ENCODE peak calls at places on chromosomes 3 and 15, in nine cellular contexts. One of them, this sample, is unnamed.

GRCh38 chr3:4906107-4906621 is 73.1 kb upstream of the BHLHE40 start:
- DNase-seq in colonic mucosa: no peak
- DNase-seq in body of pancreas: no peak
- DNase-seq in AG04450: no peak
- DNase-seq in right atrium auricular region: no peak
- DNase-seq in fibroblast of lung: peak; percentile 4
- DNase-seq in endodermal cell: no peak
- DNase-seq in A549: peak; percentile 36
- DNase-seq in DND-41: no peak
- DNase-seq in this sample: no peak

GRCh38 chr3:102074951-102075350 is 225.6 kb downstream of the NFKBIZ start:
- DNase-seq in colonic mucosa: no peak
- DNase-seq in body of pancreas: no peak
- DNase-seq in AG04450: peak; percentile 18
- DNase-seq in right atrium auricular region: no peak
- DNase-seq in fibroblast of lung: peak; percentile 82
- DNase-seq in endodermal cell: no peak
- DNase-seq in A549: no peak
- DNase-seq in DND-41: no peak
- DNase-seq in this sample: no peak

GRCh38 chr15:94670436-94671034 is 439.2 kb downstream of the MCTP2 start:
- DNase-seq in colonic mucosa: no peak
- DNase-seq in body of pancreas: no peak
- DNase-seq in AG04450: peak; percentile 6
- DNase-seq in right atrium auricular region: no peak
- DNase-seq in fibroblast of lung: peak; percentile 74
- DNase-seq in endodermal cell: no peak
- DNase-seq in A549: peak; percentile 38
- DNase-seq in DND-41: no peak
- DNase-seq in this sample: no peak

GRCh38 chr15:27989428-27989827 is 109.7 kb downstream of the OCA2 start:
- DNase-seq in colonic mucosa: no peak
- DNase-seq in body of pancreas: no peak
- DNase-seq in AG04450: no peak
- DNase-seq in right atrium auricular region: no peak
- DNase-seq in fibroblast of lung: no peak
- DNase-seq in endodermal cell: no peak
- DNase-seq in A549: no peak
- DNase-seq in DND-41: no peak
- DNase-seq in this sample: no peak

GRCh38 chr15:52677593-52677992 is 1.6 kb downstream of the ATOSA start:
- DNase-seq in colonic mucosa: no peak
- DNase-seq in body of pancreas: no peak
- DNase-seq in AG04450: no peak
- DNase-seq in right atrium auricular region: no peak
- DNase-seq in fibroblast of lung: peak; percentile 23
- DNase-seq in endodermal cell: no peak
- DNase-seq in A549: peak; percentile 4
- DNase-seq in DND-41: no peak
- DNase-seq in this sample: no peak

GRCh38 chr3:60877188-60877587 is 374.1 kb downstream of the FHIT start:
- DNase-seq in colonic mucosa: no peak
- DNase-seq in body of pancreas: no peak
- DNase-seq in AG04450: no peak
- DNase-seq in right atrium auricular region: no peak
- DNase-seq in fibroblast of lung: no peak
- DNase-seq in endodermal cell: peak; percentile 61
- DNase-seq in A549: no peak
- DNase-seq in DND-41: no peak
- DNase-seq in this sample: no peak

GRCh38 chr3:106578911-106579310 is 710.1 kb upstream of the CBLB start:
- DNase-seq in colonic mucosa: no peak
- DNase-seq in body of pancreas: no peak
- DNase-seq in AG04450: no peak
- DNase-seq in right atrium auricular region: no peak
- DNase-seq in fibroblast of lung: peak; percentile 18
- DNase-seq in endodermal cell: no peak
- DNase-seq in A549: no peak
- DNase-seq in DND-41: no peak
- DNase-seq in this sample: no peak

GRCh38 chr15:70853270-70853854 is 595 bp downstream of the LARP6 start:
- DNase-seq in colonic mucosa: no peak
- DNase-seq in body of pancreas: peak; percentile 21
- DNase-seq in AG04450: no peak
- DNase-seq in right atrium auricular region: no peak
- DNase-seq in fibroblast of lung: peak; percentile 70
- DNase-seq in endodermal cell: peak; percentile 90
- DNase-seq in A549: no peak
- DNase-seq in DND-41: no peak
- DNase-seq in this sample: peak; percentile 32

GRCh38 chr15:37995461-37996347 is 61.3 kb downstream of the TMCO5A start:
- DNase-seq in colonic mucosa: no peak
- DNase-seq in body of pancreas: peak; percentile 39
- DNase-seq in AG04450: peak; percentile 27
- DNase-seq in right atrium auricular region: no peak
- DNase-seq in fibroblast of lung: peak; percentile 84
- DNase-seq in endodermal cell: no peak
- DNase-seq in A549: peak; percentile 65
- DNase-seq in DND-41: no peak
- DNase-seq in this sample: peak; percentile 58

GRCh38 chr3:79844176-79844575 is 76.4 kb upstream of the ROBO1 start:
- DNase-seq in colonic mucosa: no peak
- DNase-seq in body of pancreas: no peak
- DNase-seq in AG04450: no peak
- DNase-seq in right atrium auricular region: no peak
- DNase-seq in fibroblast of lung: no peak
- DNase-seq in endodermal cell: no peak
- DNase-seq in A549: no peak
- DNase-seq in DND-41: no peak
- DNase-seq in this sample: no peak

GRCh38 chr15:69757186-69757585 is 304.6 kb downstream of the RPLP1 start:
- DNase-seq in colonic mucosa: no peak
- DNase-seq in body of pancreas: no peak
- DNase-seq in AG04450: no peak
- DNase-seq in right atrium auricular region: no peak
- DNase-seq in fibroblast of lung: no peak
- DNase-seq in endodermal cell: no peak
- DNase-seq in A549: no peak
- DNase-seq in DND-41: no peak
- DNase-seq in this sample: no peak

GRCh38 chr3:138072816-138073215 is 42.6 kb downstream of the DZIP1L start:
- DNase-seq in colonic mucosa: no peak
- DNase-seq in body of pancreas: no peak
- DNase-seq in AG04450: no peak
- DNase-seq in right atrium auricular region: no peak
- DNase-seq in fibroblast of lung: no peak
- DNase-seq in endodermal cell: peak; percentile 77
- DNase-seq in A549: no peak
- DNase-seq in DND-41: no peak
- DNase-seq in this sample: no peak

GRCh38 chr15:82262422-82263026 is at the start of the genes EFL1 and SAXO2:
- DNase-seq in colonic mucosa: peak; percentile 97
- DNase-seq in body of pancreas: peak; percentile 93
- DNase-seq in AG04450: peak; percentile 30
- DNase-seq in right atrium auricular region: peak; percentile 95
- DNase-seq in fibroblast of lung: peak; percentile 81
- DNase-seq in endodermal cell: peak; percentile 97
- DNase-seq in A549: peak; percentile 87
- DNase-seq in DND-41: peak; percentile 89
- DNase-seq in this sample: peak; percentile 96

GRCh38 chr3:156691920-156692319 is 17.5 kb downstream of the TIPARP start:
- DNase-seq in colonic mucosa: no peak
- DNase-seq in body of pancreas: no peak
- DNase-seq in AG04450: peak; percentile 45
- DNase-seq in right atrium auricular region: no peak
- DNase-seq in fibroblast of lung: peak; percentile 85
- DNase-seq in endodermal cell: no peak
- DNase-seq in A549: peak; percentile 36
- DNase-seq in DND-41: no peak
- DNase-seq in this sample: no peak

GRCh38 chr15:49423906-49424520 is 971 bp downstream of the FGF7 start:
- DNase-seq in colonic mucosa: no peak
- DNase-seq in body of pancreas: no peak
- DNase-seq in AG04450: no peak
- DNase-seq in right atrium auricular region: no peak
- DNase-seq in fibroblast of lung: peak; percentile 38
- DNase-seq in endodermal cell: no peak
- DNase-seq in A549: no peak
- DNase-seq in DND-41: no peak
- DNase-seq in this sample: no peak

GRCh38 chr3:129690406-129690805 is 83.9 kb upstream of the PLXND1 start:
- DNase-seq in colonic mucosa: peak; percentile 28
- DNase-seq in body of pancreas: peak; percentile 52
- DNase-seq in AG04450: peak; percentile 11
- DNase-seq in right atrium auricular region: no peak
- DNase-seq in fibroblast of lung: peak; percentile 79
- DNase-seq in endodermal cell: peak; percentile 78
- DNase-seq in A549: peak; percentile 70
- DNase-seq in DND-41: peak; percentile 49
- DNase-seq in this sample: no peak

GRCh38 chr3:87309601-87310000 is 33.2 kb upstream of the POU1F1 start:
- DNase-seq in colonic mucosa: no peak
- DNase-seq in body of pancreas: no peak
- DNase-seq in AG04450: no peak
- DNase-seq in right atrium auricular region: no peak
- DNase-seq in fibroblast of lung: no peak
- DNase-seq in endodermal cell: no peak
- DNase-seq in A549: peak; percentile 43
- DNase-seq in DND-41: no peak
- DNase-seq in this sample: no peak

GRCh38 chr3:87311309-87311708 is 34.9 kb upstream of the POU1F1 start:
- DNase-seq in colonic mucosa: no peak
- DNase-seq in body of pancreas: no peak
- DNase-seq in AG04450: no peak
- DNase-seq in right atrium auricular region: no peak
- DNase-seq in fibroblast of lung: no peak
- DNase-seq in endodermal cell: no peak
- DNase-seq in A549: no peak
- DNase-seq in DND-41: no peak
- DNase-seq in this sample: no peak

GRCh38 chr3:87313641-87314040 is 37.3 kb upstream of the POU1F1 start:
- DNase-seq in colonic mucosa: no peak
- DNase-seq in body of pancreas: no peak
- DNase-seq in AG04450: no peak
- DNase-seq in right atrium auricular region: no peak
- DNase-seq in fibroblast of lung: no peak
- DNase-seq in endodermal cell: no peak
- DNase-seq in A549: no peak
- DNase-seq in DND-41: no peak
- DNase-seq in this sample: no peak

GRCh38 chr3:87305517-87305916 is 29.1 kb upstream of the POU1F1 start:
- DNase-seq in colonic mucosa: no peak
- DNase-seq in body of pancreas: no peak
- DNase-seq in AG04450: no peak
- DNase-seq in right atrium auricular region: no peak
- DNase-seq in fibroblast of lung: no peak
- DNase-seq in endodermal cell: no peak
- DNase-seq in A549: no peak
- DNase-seq in DND-41: no peak
- DNase-seq in this sample: no peak

GRCh38 chr3:87307805-87308204 is 31.4 kb upstream of the POU1F1 start:
- DNase-seq in colonic mucosa: no peak
- DNase-seq in body of pancreas: no peak
- DNase-seq in AG04450: no peak
- DNase-seq in right atrium auricular region: no peak
- DNase-seq in fibroblast of lung: no peak
- DNase-seq in endodermal cell: no peak
- DNase-seq in A549: no peak
- DNase-seq in DND-41: no peak
- DNase-seq in this sample: no peak
- TF ChIP-seq CTCF in colonic mucosa: no peak
- TF ChIP-seq CTCF in body of pancreas: no peak
- TF ChIP-seq CTCF in AG04450: peak; percentile 28
- TF ChIP-seq CTCF in right atrium auricular region: no peak
- TF ChIP-seq CTCF in fibroblast of lung: no peak
- TF ChIP-seq CTCF in endodermal cell: peak; percentile 70
- TF ChIP-seq CTCF in A549: no peak
- TF ChIP-seq CTCF in DND-41: peak; percentile 23
- TF ChIP-seq CTCF in this sample: no peak

DNA sequence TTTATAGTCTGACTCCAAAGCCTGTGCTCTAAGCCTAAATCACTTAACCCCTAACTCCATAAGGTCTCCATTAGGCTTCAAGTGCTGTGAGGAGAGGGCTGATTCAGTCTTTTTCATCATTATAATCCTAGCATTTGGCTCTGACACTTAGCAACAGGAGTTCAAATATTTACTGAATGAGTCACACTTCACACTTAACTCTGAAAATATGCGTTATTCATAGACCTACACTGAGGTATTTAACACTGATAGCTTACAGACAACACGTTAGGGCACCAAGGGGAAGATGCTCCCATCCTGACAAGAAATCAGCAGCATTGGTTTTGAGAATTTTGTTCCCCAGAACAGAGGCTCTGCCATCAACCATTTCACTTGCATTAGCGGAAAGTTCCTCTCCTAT is 53.5 kb downstream of the MSL2 start:
- DNase-seq in colonic mucosa: no peak
- DNase-seq in body of pancreas: no peak
- DNase-seq in AG04450: peak; percentile 43
- DNase-seq in right atrium auricular region: no peak
- DNase-seq in fibroblast of lung: peak; percentile 71
- DNase-seq in endodermal cell: peak; percentile 68
- DNase-seq in A549: peak; percentile 65
- DNase-seq in DND-41: no peak
- DNase-seq in this sample: no peak
- H3K27ac ChIP-seq in colonic mucosa: no peak overlapping the region
- H3K27ac ChIP-seq in body of pancreas: peak overlapping the region; percentile 1
- H3K27ac ChIP-seq in AG04450: peak overlapping the region; percentile 58
- H3K27ac ChIP-seq in right atrium auricular region: no peak overlapping the region
- H3K27ac ChIP-seq in fibroblast of lung: peak overlapping the region; percentile 81
- H3K27ac ChIP-seq in endodermal cell: peak overlapping the region; percentile 26
- H3K27ac ChIP-seq in A549: peak overlapping the region; percentile 28
- H3K27ac ChIP-seq in DND-41: no peak overlapping the region
- H3K27ac ChIP-seq in this sample: no peak overlapping the region

DNA sequence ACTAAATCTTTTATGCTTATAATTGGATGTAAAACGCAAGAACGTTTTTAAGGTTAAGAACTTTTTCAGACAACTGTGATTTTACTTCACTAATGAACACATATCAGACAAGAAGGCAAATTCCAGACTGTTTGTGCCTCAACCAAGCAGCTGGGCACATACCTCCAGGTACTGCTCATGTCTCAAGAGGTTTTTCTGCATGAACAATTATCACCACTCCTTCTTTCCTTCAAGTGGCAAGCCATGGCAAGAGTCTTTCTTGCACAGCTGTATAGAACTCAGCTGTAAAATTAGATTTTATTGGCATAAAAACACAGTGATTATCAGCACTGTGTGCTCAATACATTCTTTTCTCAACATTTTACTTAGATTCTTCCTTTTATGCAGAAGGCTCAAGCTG is 64.3 kb downstream of the FNDC3B start:
- DNase-seq in colonic mucosa: no peak
- DNase-seq in body of pancreas: no peak
- DNase-seq in AG04450: no peak
- DNase-seq in right atrium auricular region: no peak
- DNase-seq in fibroblast of lung: no peak
- DNase-seq in endodermal cell: no peak
- DNase-seq in A549: no peak
- DNase-seq in DND-41: no peak
- DNase-seq in this sample: no peak
- H3K4me3 ChIP-seq in colonic mucosa: no peak overlapping the region
- H3K4me3 ChIP-seq in body of pancreas: no peak overlapping the region
- H3K4me3 ChIP-seq in AG04450: no peak overlapping the region
- H3K4me3 ChIP-seq in right atrium auricular region: no peak overlapping the region
- H3K4me3 ChIP-seq in fibroblast of lung: no peak overlapping the region
- H3K4me3 ChIP-seq in endodermal cell: no peak overlapping the region
- H3K4me3 ChIP-seq in A549: no peak overlapping the region
- H3K4me3 ChIP-seq in DND-41: no peak overlapping the region
- H3K4me3 ChIP-seq in this sample: no peak overlapping the region

GRCh38 chr3:186411089-186411488 is 49.1 kb upstream of the DGKG start:
- DNase-seq in colonic mucosa: no peak
- DNase-seq in body of pancreas: no peak
- DNase-seq in AG04450: no peak
- DNase-seq in right atrium auricular region: no peak
- DNase-seq in fibroblast of lung: no peak
- DNase-seq in endodermal cell: no peak
- DNase-seq in A549: no peak
- DNase-seq in DND-41: no peak
- DNase-seq in this sample: no peak
- TF ChIP-seq CTCF in colonic mucosa: no peak
- TF ChIP-seq CTCF in body of pancreas: no peak
- TF ChIP-seq CTCF in AG04450: no peak
- TF ChIP-seq CTCF in right atrium auricular region: no peak
- TF ChIP-seq CTCF in fibroblast of lung: no peak
- TF ChIP-seq CTCF in endodermal cell: no peak
- TF ChIP-seq CTCF in A549: no peak
- TF ChIP-seq CTCF in DND-41: no peak
- TF ChIP-seq CTCF in this sample: no peak